ENCODE peak calls at places on chromosomes 13 and 19, in ten cellular contexts. J, D, L, K, C, Q, P, I, U and Z are unnamed samples.

GRCh38 chr13:103188688-103189326 is 122.6 kb upstream of the SLC10A2 start:
- DNase-seq in J (no peak), D (no peak), L (no peak), K (no peak), C (no peak), Q (peak), P (no peak), I (no peak), U (no peak), Z (no peak)

GRCh38 chr19:14337510-14337909 is 43.7 kb upstream of the ADGRE5 start:
- DNase-seq in J (peak), D (no peak), L (no peak), K (no peak), C (no peak), Q (no peak), P (no peak), I (no peak), U (no peak), Z (no peak)

GRCh38 chr13:98141938-98142426 is 912 bp upstream of the FARP1 start:
- DNase-seq in J (no peak), D (no peak), L (no peak), K (no peak), C (peak), Q (no peak), P (peak), I (no peak), U (peak), Z (no peak)

GRCh38 chr13:31172535-31172934 is 10.8 kb upstream of the HSPH1 start:
- DNase-seq in J (no peak), D (no peak), L (no peak), K (peak), C (no peak), Q (peak), P (no peak), I (peak), U (peak), Z (no peak)

GRCh38 chr13:49679244-49679643 is 12.0 kb downstream of the EBPL start:
- DNase-seq in J (no peak), D (no peak), L (no peak), K (no peak), C (no peak), Q (peak), P (no peak), I (peak), U (no peak), Z (no peak)

GRCh38 chr13:31174018-31174417 is 12.3 kb upstream of the HSPH1 start:
- DNase-seq in J (no peak), D (no peak), L (no peak), K (no peak), C (no peak), Q (peak), P (no peak), I (peak), U (peak), Z (no peak)

GRCh38 chr19:43789029-43789428 is 8.3 kb upstream of the KCNN4 start:
- DNase-seq in J (no peak), D (no peak), L (no peak), K (no peak), C (no peak), Q (peak), P (no peak), I (no peak), U (peak), Z (no peak)

GRCh38 chr13:95160112-95160906 is 140.9 kb downstream of the ABCC4 start:
- DNase-seq in J (no peak), D (no peak), L (no peak), K (peak), C (no peak), Q (peak), P (no peak), I (no peak), U (no peak), Z (no peak)

GRCh38 chr13:80716610-80717081 is 375.7 kb upstream of the SPRY2 start:
- DNase-seq in J (no peak), D (no peak), L (no peak), K (no peak), C (peak), Q (peak), P (no peak), I (no peak), U (no peak), Z (no peak)

GRCh38 chr19:12872941-12873890 is 8.0 kb downstream of the DNASE2 start:
- DNase-seq in J (peak), D (no peak), L (no peak), K (no peak), C (peak), Q (peak), P (peak), I (peak), U (peak), Z (no peak)

GRCh38 chr19:51784922-51785690 is 9.9 kb upstream of the FPR3 start:
- DNase-seq in J (no peak), D (peak), L (no peak), K (peak), C (peak), Q (peak), P (no peak), I (peak), U (peak), Z (no peak)

DNA sequence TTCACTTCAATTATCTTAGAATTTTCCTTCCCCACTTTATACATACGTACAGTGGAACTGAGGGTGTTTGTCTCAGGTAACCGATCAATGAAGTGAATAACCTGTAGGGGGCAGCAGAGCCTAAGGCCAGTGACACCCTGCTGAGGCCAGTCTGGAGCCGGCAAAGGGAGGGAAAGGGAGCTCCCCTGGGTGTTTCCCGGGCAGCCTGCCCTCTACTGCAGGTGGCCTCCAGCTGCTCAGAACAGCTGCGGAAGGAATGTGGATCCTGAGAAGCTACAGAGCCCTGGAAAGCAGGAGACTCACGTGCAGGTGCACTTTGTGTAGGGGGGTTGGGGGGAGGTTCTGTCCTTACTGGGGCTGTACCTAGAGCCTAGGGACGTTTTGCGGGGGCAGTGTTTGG is 832 bp upstream of the ZNF491 start:
- DNase-seq in J (peak), D (peak), L (peak), K (peak), C (peak), Q (peak), P (peak), I (peak), U (peak), Z (peak)
- TF ChIP-seq CTCF in J (peak), D (peak), L (peak), K (peak), C (peak), Q (peak), P (peak), I (peak), U (peak), Z (peak)

DNA sequence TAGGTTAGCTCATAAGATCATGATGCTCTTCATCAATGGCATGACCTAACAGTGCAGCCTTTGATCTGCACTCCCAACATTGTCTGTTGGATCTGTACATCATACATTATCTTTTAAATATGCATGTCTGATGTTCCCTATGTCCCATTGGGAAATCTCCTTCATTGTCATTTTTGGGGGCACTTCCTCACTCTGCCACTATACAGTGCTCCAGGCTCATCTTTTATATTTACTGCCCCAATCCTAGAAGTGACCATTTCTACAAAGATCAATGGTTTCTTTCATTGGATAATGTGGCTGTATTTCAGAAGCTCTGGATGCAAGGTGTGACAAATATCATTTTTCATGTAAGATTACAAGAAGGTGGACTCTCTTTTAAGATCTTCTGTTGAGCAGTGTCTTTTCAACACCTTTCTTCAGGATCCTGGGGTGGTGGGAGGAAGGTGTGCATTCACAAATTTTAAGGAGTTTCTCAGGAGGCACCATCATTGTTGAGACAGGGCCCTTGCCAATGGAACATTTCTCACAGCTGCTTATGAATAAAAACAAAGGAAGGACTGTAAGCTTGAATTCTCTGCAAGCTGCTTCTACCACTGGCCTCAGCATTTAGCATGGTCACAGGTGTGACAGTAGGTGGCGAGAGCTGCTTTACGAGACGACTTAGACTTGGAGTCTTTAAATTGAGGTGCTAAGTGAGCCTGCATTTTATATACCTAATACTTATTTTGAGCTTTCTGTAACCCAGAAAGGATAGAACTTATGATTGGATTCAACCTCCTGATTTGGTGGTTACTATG is 403.0 kb downstream of the LMO7 start:
- DNase-seq in J (no peak), D (no peak), L (no peak), K (no peak), C (no peak), Q (no peak), P (no peak), I (no peak), U (no peak), Z (no peak)
- TF ChIP-seq CTCF in J (no peak), D (no peak), L (no peak), K (no peak), C (no peak), Q (no peak), P (no peak), I (peak), U (no peak), Z (no peak)

DNA sequence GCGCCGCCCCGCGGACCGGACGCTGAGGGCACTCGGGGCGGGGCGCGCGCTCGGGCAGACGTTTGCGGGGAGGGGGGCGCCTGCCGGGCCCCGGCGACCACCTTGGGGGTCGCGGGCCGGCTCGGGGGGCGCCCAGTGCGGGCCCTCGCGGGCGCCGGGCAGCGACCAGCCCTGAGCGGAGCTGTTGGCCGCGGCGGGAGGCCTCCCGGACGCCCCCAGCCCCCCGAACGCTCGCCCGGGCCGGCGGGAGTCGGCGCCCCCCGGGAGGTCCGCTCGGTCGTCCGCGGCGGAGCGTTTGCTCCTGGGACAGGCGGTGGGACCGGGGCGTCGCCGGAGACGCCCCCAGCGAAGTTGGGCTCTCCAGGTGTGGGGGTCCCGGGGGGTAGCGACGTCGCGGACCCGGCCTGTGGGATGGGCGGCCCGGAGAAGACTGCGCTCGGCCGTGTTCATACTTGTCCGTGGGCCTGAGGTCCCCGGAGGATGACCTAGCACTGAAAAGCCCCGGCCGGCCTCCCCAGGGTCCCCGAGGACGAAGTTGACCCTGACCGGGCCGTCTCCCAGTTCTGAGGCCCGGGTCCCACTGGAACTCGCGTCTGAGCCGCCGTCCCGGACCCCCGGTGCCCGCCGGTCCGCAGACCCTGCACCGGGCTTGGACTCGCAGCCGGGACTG is 620 bp downstream of the STK11 start:
- DNase-seq in J (no peak), D (no peak), L (no peak), K (no peak), C (no peak), Q (no peak), P (no peak), I (no peak), U (no peak), Z (peak)
- TF ChIP-seq CTCF in J (no peak), D (no peak), L (no peak), K (no peak), C (no peak), Q (no peak), P (no peak), I (no peak), U (no peak), Z (no peak)

GRCh38 chr13:111388851-111389500 is 68.5 kb downstream of the TEX29 start:
- DNase-seq in J (no peak), D (no peak), L (no peak), K (no peak), C (no peak), Q (no peak), P (no peak), I (no peak), U (no peak), Z (no peak)
- TF ChIP-seq CTCF in J (no peak), D (no peak), L (no peak), K (no peak), C (no peak), Q (no peak), P (no peak), I (no peak), U (no peak), Z (no peak)

DNA sequence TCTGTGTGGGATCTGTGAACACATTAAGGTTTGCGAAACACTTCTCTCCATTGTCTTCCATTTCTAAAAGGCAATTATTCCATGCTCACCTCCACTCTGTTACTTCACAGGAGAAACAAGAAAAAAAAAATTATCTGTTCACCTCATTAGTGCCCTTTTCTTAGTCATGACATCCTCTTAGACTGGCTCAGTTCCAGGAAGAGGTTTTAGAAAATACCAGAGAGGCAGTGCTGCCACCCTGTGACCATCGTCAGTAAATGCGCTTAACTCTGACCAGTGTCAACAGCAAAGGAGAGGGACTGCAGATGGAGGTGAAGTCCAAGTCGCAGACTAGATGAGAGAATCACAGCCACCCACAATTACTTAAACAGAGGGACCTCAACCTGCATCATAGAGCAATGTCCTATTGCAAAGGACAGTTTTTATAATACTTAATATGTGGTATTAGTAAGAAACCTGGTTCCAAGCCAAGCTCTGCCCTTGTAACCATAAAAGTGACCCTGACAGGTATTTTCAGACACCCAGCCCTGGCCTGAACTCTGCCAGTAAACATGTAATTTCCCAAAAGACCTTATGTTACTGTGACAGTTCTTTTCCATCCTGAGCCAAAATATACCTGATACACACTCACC is 19.4 kb downstream of the CEACAM21 start:
- DNase-seq in J (peak), D (no peak), L (peak), K (peak), C (peak), Q (peak), P (no peak), I (peak), U (peak), Z (no peak)
- TF ChIP-seq CTCF in J (peak), D (no peak), L (peak), K (peak), C (peak), Q (peak), P (no peak), I (peak), U (peak), Z (peak)

DNA sequence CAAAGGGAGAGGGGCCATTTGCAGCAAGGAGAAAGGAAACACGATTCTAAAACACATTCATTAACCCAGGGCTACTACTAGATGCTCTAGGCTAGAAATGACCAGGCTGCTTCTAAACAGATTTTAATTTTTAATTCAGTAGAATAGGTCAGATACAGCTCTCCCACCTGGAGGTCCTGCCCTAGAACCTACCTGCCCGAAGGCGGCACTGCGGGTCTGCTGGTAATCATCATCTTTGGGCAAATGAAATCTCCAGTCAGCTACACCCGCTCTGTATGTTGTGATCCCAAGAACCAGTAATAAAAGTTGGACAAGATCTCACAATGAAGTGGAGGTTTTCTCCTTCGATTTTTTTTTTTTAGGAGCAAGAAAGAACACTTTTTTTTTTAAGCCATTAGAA is 345.3 kb downstream of the ENOX1 start:
- DNase-seq in J (no peak), D (no peak), L (no peak), K (no peak), C (no peak), Q (no peak), P (no peak), I (no peak), U (no peak), Z (no peak)
- TF ChIP-seq CTCF in J (no peak), D (no peak), L (no peak), K (no peak), C (no peak), Q (no peak), P (no peak), I (no peak), U (no peak), Z (no peak)

DNA sequence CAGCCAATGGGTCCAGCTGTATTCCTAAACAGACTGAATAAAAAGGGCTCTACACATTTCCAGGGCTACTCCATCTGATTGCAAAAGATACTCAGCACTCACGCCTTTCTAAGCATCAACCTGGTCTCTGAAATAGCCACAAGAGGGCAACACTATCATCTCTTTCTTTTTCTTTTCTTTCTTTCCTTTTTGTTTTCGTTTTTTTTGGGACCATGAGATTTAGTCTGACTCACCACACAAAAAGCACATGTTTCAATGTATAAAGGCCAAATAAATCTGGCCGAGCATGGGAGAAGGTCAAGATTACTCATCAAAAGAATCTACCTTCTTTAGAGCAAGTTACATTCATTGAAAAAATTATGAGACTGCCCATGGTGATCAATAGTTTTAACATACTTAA is 805.6 kb upstream of the ARGLU1 start:
- DNase-seq in J (no peak), D (no peak), L (no peak), K (peak), C (no peak), Q (peak), P (no peak), I (peak), U (peak), Z (no peak)
- TF ChIP-seq CTCF in J (no peak), D (peak), L (no peak), K (peak), C (no peak), Q (peak), P (no peak), I (peak), U (peak), Z (no peak)